ENCODE peak calls at places on chromosomes 12 and 14, in six cellular contexts. One of them, this sample, is unnamed.
A peak's percentile ranks its signal among the peaks of the same experiment; 100 is the strongest.

GRCh38 chr12:113273053-113273725 is 51.9 kb downstream of the TPCN1 start:
- DNase-seq in SK-MEL-5: no peak
- DNase-seq in H54: no peak
- DNase-seq in left colon: no peak
- DNase-seq in activated naive CD4-positive, alpha-beta T cell: no peak
- DNase-seq in NCI-H524 treated with DMSO at 0.1 percent for 48 hours: no peak
- DNase-seq in this sample: no peak

GRCh38 chr14:68549966-68550705 is 242.7 kb downstream of the ZFP36L1 start:
- DNase-seq in SK-MEL-5: no peak
- DNase-seq in H54: no peak
- DNase-seq in left colon: no peak
- DNase-seq in activated naive CD4-positive, alpha-beta T cell: no peak
- DNase-seq in NCI-H524 treated with DMSO at 0.1 percent for 48 hours: no peak
- DNase-seq in this sample: no peak

GRCh38 chr12:79547735-79548347 is 142.9 kb downstream of the PAWR start:
- DNase-seq in SK-MEL-5: peak; percentile 75
- DNase-seq in H54: peak; percentile 47
- DNase-seq in left colon: no peak
- DNase-seq in activated naive CD4-positive, alpha-beta T cell: no peak
- DNase-seq in NCI-H524 treated with DMSO at 0.1 percent for 48 hours: no peak
- DNase-seq in this sample: no peak

GRCh38 chr12:29781176-29781575 is 2.6 kb downstream of the TMTC1 start:
- DNase-seq in SK-MEL-5: no peak
- DNase-seq in H54: no peak
- DNase-seq in left colon: no peak
- DNase-seq in activated naive CD4-positive, alpha-beta T cell: no peak
- DNase-seq in NCI-H524 treated with DMSO at 0.1 percent for 48 hours: no peak
- DNase-seq in this sample: no peak

GRCh38 chr12:6767301-6767591 is 1.1 kb downstream of the PTMS start:
- DNase-seq in SK-MEL-5: no peak
- DNase-seq in H54: no peak
- DNase-seq in left colon: no peak
- DNase-seq in activated naive CD4-positive, alpha-beta T cell: no peak
- DNase-seq in NCI-H524 treated with DMSO at 0.1 percent for 48 hours: no peak
- DNase-seq in this sample: no peak

GRCh38 chr12:45615268-45615667 is 114.2 kb upstream of the ARID2 start:
- DNase-seq in SK-MEL-5: peak; percentile 25
- DNase-seq in H54: no peak
- DNase-seq in left colon: no peak
- DNase-seq in activated naive CD4-positive, alpha-beta T cell: no peak
- DNase-seq in NCI-H524 treated with DMSO at 0.1 percent for 48 hours: no peak
- DNase-seq in this sample: no peak

GRCh38 chr12:60335765-60336164 is 739.9 kb downstream of the SLC16A7 start:
- DNase-seq in SK-MEL-5: no peak
- DNase-seq in H54: no peak
- DNase-seq in left colon: no peak
- DNase-seq in activated naive CD4-positive, alpha-beta T cell: no peak
- DNase-seq in NCI-H524 treated with DMSO at 0.1 percent for 48 hours: no peak
- DNase-seq in this sample: no peak

GRCh38 chr12:109764123-109764522 is 50.5 kb downstream of the FAM222A start:
- DNase-seq in SK-MEL-5: peak; percentile 19
- DNase-seq in H54: no peak
- DNase-seq in left colon: no peak
- DNase-seq in activated naive CD4-positive, alpha-beta T cell: no peak
- DNase-seq in NCI-H524 treated with DMSO at 0.1 percent for 48 hours: no peak
- DNase-seq in this sample: no peak

This sample was measured in SIG-M5.